ENCODE peak calls at places on chromosomes 7 and 10, in five cellular contexts. G, O, K, Y and L are unnamed samples.

GRCh38 chr10:17444062-17444714 is 10.2 kb downstream of the ST8SIA6 start:
- DNase-seq in O (no peak), G (no peak), Y (no peak), K (no peak), L (no peak)

GRCh38 chr7:134477954-134478353 is 19.1 kb upstream of the AKR1B1 start:
- DNase-seq in Y (no peak), O (no peak), G (peak; percentile 79), K (no peak), L (no peak)

GRCh38 chr10:22681783-22682183 is 32.6 kb downstream of the PIP4K2A start:
- DNase-seq in K (peak; percentile 51), G (peak; percentile 69), Y (peak; percentile 22), O (no peak), L (peak; percentile 48)

GRCh38 chr7:96973986-96974385 is 31.4 kb upstream of the DLX6 start:
- DNase-seq in K (no peak), G (peak; percentile 54), Y (no peak), O (no peak), L (no peak)

GRCh38 chr7:132557489-132558044 is 18.7 kb downstream of the PLXNA4 start:
- DNase-seq in G (no peak), Y (no peak), K (no peak), O (no peak), L (peak; percentile 13)

GRCh38 chr10:3873728-3874461 is 88.9 kb upstream of the KLF6 start:
- DNase-seq in K (no peak), G (peak; percentile 63), O (no peak), Y (no peak), L (peak; percentile 79)

GRCh38 chr10:45495438-45496152 is 121.6 kb downstream of the ALOX5 start:
- DNase-seq in Y (no peak), G (no peak), K (no peak), O (no peak), L (no peak)

GRCh38 chr7:127828843-127829502 is 177.0 kb downstream of the SND1 start:
- DNase-seq in K (no peak), O (no peak), G (no peak), Y (no peak), L (no peak)

GRCh38 chr10:79182763-79183467 is 114.1 kb downstream of the ZMIZ1 start:
- DNase-seq in G (no peak), K (no peak), Y (no peak), O (no peak), L (peak; percentile 47)

GRCh38 chr10:77865585-77866324 is 60.8 kb downstream of the DLG5 start:
- DNase-seq in Y (no peak), G (no peak), O (no peak), K (no peak), L (no peak)